ENCODE peak calls at places on chromosomes 16 and 17, in five cellular contexts. B, N, J, D and F are unnamed samples.

GRCh38 chr17:66585472-66585871 is 249.4 kb upstream of the CACNG5 start:
- DNase-seq in B (no peak), N (no peak), J (no peak), D (no peak), F (no peak)

GRCh38 chr16:68599586-68599985 is 45.5 kb upstream of the CDH3 start:
- DNase-seq in B (no peak), N (no peak), J (no peak), D (no peak), F (no peak)

GRCh38 chr16:86034421-86034919 is 135.5 kb downstream of the IRF8 start:
- DNase-seq in B (no peak), N (no peak), J (no peak), D (peak; percentile 0), F (no peak)

GRCh38 chr16:52254753-52255152 is 292.2 kb downstream of the TOX3 start:
- DNase-seq in B (no peak), N (no peak), J (no peak), D (no peak), F (no peak)

GRCh38 chr17:1229354-1229890 is 40.8 kb upstream of the BHLHA9 start:
- DNase-seq in B (peak; percentile 79), N (peak; percentile 40), J (peak; percentile 63), D (peak; percentile 89), F (peak; percentile 37)

GRCh38 chr17:27424516-27424915 is 31.7 kb upstream of the KSR1 start:
- DNase-seq in B (no peak), N (no peak), J (no peak), D (no peak), F (no peak)

GRCh38 chr16:25126820-25127232 is 15.3 kb downstream of the LCMT1 start:
- DNase-seq in B (no peak), N (peak; percentile 51), J (peak; percentile 71), D (peak; percentile 76), F (no peak)

GRCh38 chr16:22728167-22728836 is 85.7 kb upstream of the HS3ST2 start:
- DNase-seq in B (no peak), N (no peak), J (no peak), D (no peak), F (no peak)

GRCh38 chr17:27455914-27456680 is at the start of gene KSR1:
- DNase-seq in B (peak; percentile 88), N (peak; percentile 93), J (peak; percentile 76), D (peak; percentile 89), F (peak; percentile 76)

GRCh38 chr17:37698132-37698615 is 46.7 kb downstream of the HNF1B start:
- DNase-seq in B (no peak), N (no peak), J (no peak), D (no peak), F (no peak)

GRCh38 chr17:69485126-69485724 is 70.7 kb downstream of the MAP2K6 start:
- DNase-seq in B (no peak), N (no peak), J (no peak), D (no peak), F (peak; percentile 23)

GRCh38 chr16:64440421-64440831 is 681.4 kb downstream of the CDH11 start:
- DNase-seq in B (no peak), N (peak; percentile 6), J (peak; percentile 42), D (no peak), F (no peak)

GRCh38 chr16:52497067-52497816 is 49.7 kb downstream of the TOX3 start:
- DNase-seq in B (no peak), N (no peak), J (no peak), D (no peak), F (no peak)

GRCh38 chr16:26889751-26890150 is 177.0 kb upstream of the C16orf82 start:
- DNase-seq in B (no peak), N (no peak), J (no peak), D (no peak), F (no peak)

GRCh38 chr17:37425268-37425667 is 18.6 kb downstream of the TADA2A start:
- DNase-seq in B (no peak), N (no peak), J (no peak), D (no peak), F (no peak)

GRCh38 chr16:81620796-81621195 is 158.3 kb upstream of the PLCG2 start:
- DNase-seq in B (no peak), N (peak; percentile 23), J (no peak), D (no peak), F (no peak)

GRCh38 chr17:45016823-45017222 is 34.6 kb downstream of the DCAKD start:
- DNase-seq in B (no peak), N (peak; percentile 44), J (no peak), D (no peak), F (no peak)

GRCh38 chr17:7929158-7930029 is at the start of gene KCNAB3:
- DNase-seq in B (no peak), N (peak; percentile 19), J (no peak), D (peak; percentile 42), F (peak; percentile 82)

GRCh38 chr16:30054959-30055553 is 10.5 kb upstream of the ALDOA start:
- DNase-seq in B (no peak), N (peak; percentile 93), J (no peak), D (peak; percentile 54), F (no peak)

GRCh38 chr17:79011451-79012147 is 2.0 kb upstream of the CANT1 start:
- DNase-seq in B (no peak), N (no peak), J (peak; percentile 27), D (no peak), F (peak; percentile 4)

GRCh38 chr17:48047113-48047740 is 932 bp upstream of the NFE2L1 start:
- DNase-seq in B (no peak), N (no peak), J (no peak), D (no peak), F (no peak)

GRCh38 chr16:88784074-88784855 is 755 bp downstream of the PIEZO1 start:
- DNase-seq in B (peak; percentile 81), N (peak; percentile 73), J (peak; percentile 69), D (peak; percentile 74), F (peak; percentile 85)

GRCh38 chr16:2838928-2839327 is 8.8 kb downstream of the ZG16B start:
- DNase-seq in B (peak; percentile 66), N (peak; percentile 83), J (peak; percentile 86), D (peak; percentile 69), F (peak; percentile 36)

GRCh38 chr16:81975637-81976036 is 35.6 kb downstream of the SDR42E1 start:
- DNase-seq in B (no peak), N (no peak), J (no peak), D (no peak), F (no peak)

GRCh38 chr17:74514632-74515035 is 16.6 kb downstream of the CD300LB start:
- DNase-seq in B (no peak), N (peak; percentile 45), J (no peak), D (no peak), F (no peak)

GRCh38 chr17:49687878-49688491 is 10.1 kb upstream of the SPOP start:
- DNase-seq in B (no peak), N (no peak), J (no peak), D (no peak), F (no peak)

GRCh38 chr16:81852347-81852746 is 73.3 kb downstream of the PLCG2 start:
- DNase-seq in B (no peak), N (no peak), J (no peak), D (no peak), F (no peak)

GRCh38 chr17:29090746-29091395 is 47.9 kb downstream of the PIPOX start:
- DNase-seq in B (no peak), N (no peak), J (no peak), D (no peak), F (no peak)

GRCh38 chr17:3032258-3033247 is 30.9 kb downstream of the OR1D5 start:
- DNase-seq in B (no peak), N (no peak), J (no peak), D (no peak), F (no peak)

GRCh38 chr17:81429813-81430510 is 34.7 kb downstream of the BAHCC1 start:
- DNase-seq in B (peak; percentile 59), N (peak; percentile 51), J (no peak), D (no peak), F (peak; percentile 64)

GRCh38 chr16:58249780-58250478 is 44.9 kb downstream of the PRSS54 start:
- DNase-seq in B (peak; percentile 77), N (peak; percentile 91), J (peak; percentile 77), D (peak; percentile 86), F (peak; percentile 71)
- TF ChIP-seq POLR2A in B (no peak), N (peak; percentile 61), J (peak; percentile 44), D (no peak), F (peak; percentile 17)

GRCh38 chr17:17440938-17441730 is 35.7 kb upstream of the MED9 start:
- DNase-seq in B (no peak), N (no peak), J (no peak), D (no peak), F (no peak)

GRCh38 chr17:17437893-17438292 is 38.9 kb upstream of the MED9 start:
- DNase-seq in B (no peak), N (no peak), J (no peak), D (no peak), F (no peak)

GRCh38 chr17:17443173-17443572 is 33.6 kb upstream of the MED9 start:
- DNase-seq in B (no peak), N (no peak), J (no peak), D (no peak), F (no peak)

GRCh38 chr17:17437461-17437860 is 39.3 kb upstream of the MED9 start:
- DNase-seq in B (no peak), N (no peak), J (no peak), D (no peak), F (no peak)

DNA sequence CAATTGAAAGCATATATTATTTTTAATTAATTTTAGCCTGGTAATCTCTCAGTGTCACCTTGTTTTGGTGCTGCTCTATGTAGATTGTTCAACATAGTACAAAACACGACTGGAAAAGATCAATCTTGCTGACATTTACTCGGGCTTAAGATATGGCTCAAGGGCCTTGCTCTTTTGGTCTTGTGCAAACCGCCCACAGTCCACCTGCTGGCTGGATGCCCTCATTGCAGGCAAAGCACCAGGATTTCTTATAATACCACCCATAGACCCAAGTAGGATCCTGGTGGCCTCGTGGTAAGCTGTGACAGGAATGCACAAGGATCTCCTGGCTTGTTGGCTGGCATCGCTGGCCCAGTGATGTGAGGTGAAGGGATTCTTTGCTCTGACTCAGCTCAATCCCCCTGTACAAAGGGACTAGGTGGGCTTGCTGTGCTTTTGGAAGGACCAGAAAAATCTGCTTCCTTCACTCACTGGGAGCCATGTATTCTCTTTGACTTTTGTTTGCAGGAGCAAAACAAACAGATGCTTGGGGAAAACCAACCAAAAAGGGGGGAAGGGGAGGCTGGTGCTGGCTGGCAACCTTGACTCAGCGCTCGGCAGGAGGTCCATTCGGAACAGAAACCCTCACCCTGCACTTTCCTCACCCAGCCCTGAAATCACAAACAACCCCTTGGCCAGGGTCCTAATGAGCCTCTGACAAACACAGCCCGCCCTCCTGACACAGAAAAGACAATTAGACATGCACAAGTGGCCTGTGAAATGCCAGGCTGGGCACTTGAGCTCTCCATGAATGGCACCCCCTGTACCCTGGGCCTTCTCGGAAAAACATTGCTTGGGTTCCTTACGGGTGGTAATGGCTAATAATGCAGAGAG is 36.6 kb upstream of the MED9 start:
- DNase-seq in B (no peak), N (peak; percentile 74), J (peak; percentile 52), D (peak; percentile 73), F (no peak)
- TF ChIP-seq CTCF in B (peak; percentile 56), N (peak; percentile 66), J (peak; percentile 54), D (peak; percentile 42), F (no peak)

GRCh38 chr17:55710410-55710809 is 12.3 kb downstream of the TMEM100 start:
- DNase-seq in B (no peak), N (no peak), J (no peak), D (no peak), F (no peak)
- TF ChIP-seq POLR2A in B (no peak), N (no peak), J (no peak), D (no peak), F (no peak)

DNA sequence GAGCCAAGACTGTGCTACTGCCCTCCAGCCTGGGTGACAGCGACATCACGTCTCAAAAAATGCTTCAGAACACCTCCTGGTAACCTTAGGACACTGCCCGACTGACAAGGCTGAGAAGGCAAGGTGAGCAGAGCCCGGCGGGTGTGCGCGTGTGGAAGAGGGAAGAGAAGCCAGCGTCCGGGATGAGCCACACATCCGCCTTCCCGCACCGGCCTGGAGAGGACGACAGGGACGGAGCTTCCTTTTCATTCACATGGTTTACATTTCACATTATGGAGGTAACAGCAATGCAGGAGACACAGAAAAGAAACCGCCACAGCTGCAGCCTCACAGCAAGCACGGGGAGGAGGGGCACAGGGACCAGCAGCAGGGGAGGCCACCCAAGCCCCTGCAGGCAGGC is 16.5 kb downstream of the HAGH start:
- DNase-seq in B (no peak), N (no peak), J (no peak), D (no peak), F (no peak)
- TF ChIP-seq CTCF in B (no peak), N (no peak), J (no peak), D (no peak), F (no peak)